ENCODE peak calls at places on chromosomes 11 and 22, in six cellular contexts. O, E, U, J, C and B are unnamed samples.

GRCh38 chr11:118349475-118349874 is 5.3 kb downstream of the CD3G start:
- DNase-seq in C (no peak), E (no peak), O (no peak), U (no peak), J (no peak), B (no peak)

GRCh38 chr22:45278125-45278524 is 6.6 kb upstream of the UPK3A start:
- DNase-seq in J (no peak), U (no peak), C (no peak), E (no peak), O (no peak), B (no peak)

GRCh38 chr22:45684169-45684568 is 12.5 kb downstream of the ATXN10 start:
- DNase-seq in E (no peak), C (no peak), J (no peak), U (no peak), O (no peak), B (no peak)

GRCh38 chr11:122796128-122796717 is 42.1 kb upstream of the CRTAM start:
- DNase-seq in E (peak), U (peak), J (peak), O (no peak), C (no peak), B (no peak)

GRCh38 chr11:117970400-117971024 is 15.7 kb upstream of the IL10RA start:
- DNase-seq in C (no peak), J (no peak), O (no peak), U (no peak), E (no peak), B (no peak)

GRCh38 chr11:72631806-72632731 is 42.2 kb downstream of the PDE2A start:
- DNase-seq in U (no peak), C (peak), E (no peak), O (no peak), J (peak), B (no peak)

GRCh38 chr22:36977401-36977861 is 41.8 kb downstream of the TST start:
- DNase-seq in J (peak), E (peak), O (no peak), U (peak), C (no peak), B (peak)

GRCh38 chr11:120123946-120124345 is 14.0 kb downstream of the TRIM29 start:
- DNase-seq in U (no peak), O (no peak), J (no peak), E (no peak), C (no peak), B (no peak)

GRCh38 chr22:44023404-44024287 is 456 bp upstream of the PARVB start:
- DNase-seq in J (peak), E (no peak), O (no peak), C (peak), U (peak), B (no peak)

GRCh38 chr11:107598225-107599139 is 7.5 kb downstream of the ELMOD1 start:
- DNase-seq in O (no peak), E (no peak), C (no peak), U (peak), J (peak), B (no peak)

GRCh38 chr11:44018127-44018521 is 29.7 kb upstream of the ACCSL start:
- DNase-seq in O (no peak), U (no peak), C (no peak), J (no peak), E (no peak), B (no peak)

GRCh38 chr11:129658558-129658882 is 157.1 kb upstream of the TMEM45B start:
- DNase-seq in U (no peak), O (no peak), J (no peak), E (no peak), C (no peak), B (no peak)

GRCh38 chr22:47797546-47797945 is 1035.1 kb downstream of the TBC1D22A start:
- DNase-seq in C (no peak), E (no peak), J (no peak), O (no peak), U (no peak), B (no peak)

GRCh38 chr11:129230006-129230405 is 37.9 kb upstream of the ARHGAP32 start:
- DNase-seq in O (no peak), C (no peak), J (no peak), U (no peak), E (no peak), B (no peak)